ENCODE peak calls at places on chromosomes 13 and 19, in eight cellular contexts. One of them, this sample, is unnamed.

GRCh38 chr13:41916173-41916954 is 44.5 kb downstream of the VWA8 start:
- DNase-seq in H1: no peak
- DNase-seq in colonic mucosa: no peak
- DNase-seq in endodermal cell: no peak
- DNase-seq in mammary epithelial cell: peak; percentile 82
- DNase-seq in neural progenitor cell: no peak
- DNase-seq in PC-3: peak; percentile 59
- DNase-seq in fibroblast of lung: peak; percentile 91
- DNase-seq in this sample: peak; percentile 86

GRCh38 chr13:60066206-60066605 is 97.5 kb downstream of the DIAPH3 start:
- DNase-seq in neural progenitor cell: no peak
- DNase-seq in colonic mucosa: no peak
- DNase-seq in PC-3: no peak
- DNase-seq in fibroblast of lung: no peak
- DNase-seq in mammary epithelial cell: no peak
- DNase-seq in endodermal cell: no peak
- DNase-seq in H1: no peak
- DNase-seq in this sample: no peak

GRCh38 chr13:97372929-97373328 is 61.0 kb upstream of the RAP2A start:
- DNase-seq in endodermal cell: no peak
- DNase-seq in neural progenitor cell: no peak
- DNase-seq in fibroblast of lung: no peak
- DNase-seq in PC-3: no peak
- DNase-seq in H1: no peak
- DNase-seq in colonic mucosa: no peak
- DNase-seq in mammary epithelial cell: no peak
- DNase-seq in this sample: no peak

GRCh38 chr13:44079413-44080205 is 199.9 kb downstream of the LACC1 start:
- DNase-seq in PC-3: no peak
- DNase-seq in mammary epithelial cell: no peak
- DNase-seq in neural progenitor cell: peak; percentile 20
- DNase-seq in H1: no peak
- DNase-seq in fibroblast of lung: no peak
- DNase-seq in endodermal cell: peak; percentile 53
- DNase-seq in colonic mucosa: no peak
- DNase-seq in this sample: no peak

GRCh38 chr19:6577410-6578125 is 13.4 kb downstream of the CD70 start:
- DNase-seq in neural progenitor cell: no peak
- DNase-seq in H1: no peak
- DNase-seq in fibroblast of lung: no peak
- DNase-seq in PC-3: no peak
- DNase-seq in colonic mucosa: peak; percentile 52
- DNase-seq in mammary epithelial cell: peak; percentile 82
- DNase-seq in endodermal cell: no peak
- DNase-seq in this sample: peak; percentile 12

GRCh38 chr19:8401981-8402411 is 11.1 kb upstream of the MARCHF2 start:
- DNase-seq in H1: no peak
- DNase-seq in colonic mucosa: no peak
- DNase-seq in endodermal cell: no peak
- DNase-seq in PC-3: no peak
- DNase-seq in neural progenitor cell: no peak
- DNase-seq in fibroblast of lung: no peak
- DNase-seq in mammary epithelial cell: no peak
- DNase-seq in this sample: no peak

GRCh38 chr13:73201601-73202000 is 142.8 kb downstream of the KLF5 start:
- DNase-seq in mammary epithelial cell: peak; percentile 60
- DNase-seq in H1: no peak
- DNase-seq in PC-3: no peak
- DNase-seq in colonic mucosa: no peak
- DNase-seq in neural progenitor cell: no peak
- DNase-seq in endodermal cell: no peak
- DNase-seq in fibroblast of lung: no peak
- DNase-seq in this sample: no peak

GRCh38 chr19:43622956-43623355 is 3.5 kb upstream of the ZNF428 start:
- DNase-seq in colonic mucosa: no peak
- DNase-seq in mammary epithelial cell: no peak
- DNase-seq in PC-3: no peak
- DNase-seq in neural progenitor cell: no peak
- DNase-seq in fibroblast of lung: no peak
- DNase-seq in endodermal cell: no peak
- DNase-seq in H1: no peak
- DNase-seq in this sample: no peak

GRCh38 chr13:101289764-101290163 is 126.5 kb downstream of the NALCN start:
- DNase-seq in neural progenitor cell: peak; percentile 87
- DNase-seq in H1: peak; percentile 2
- DNase-seq in colonic mucosa: no peak
- DNase-seq in mammary epithelial cell: peak; percentile 26
- DNase-seq in endodermal cell: peak; percentile 80
- DNase-seq in fibroblast of lung: peak; percentile 80
- DNase-seq in PC-3: no peak
- DNase-seq in this sample: peak; percentile 16

GRCh38 chr19:42076375-42076944 is 494 bp downstream of the ZNF574 start:
- DNase-seq in H1: no peak
- DNase-seq in colonic mucosa: peak; percentile 51
- DNase-seq in PC-3: peak; percentile 4
- DNase-seq in mammary epithelial cell: no peak
- DNase-seq in neural progenitor cell: no peak
- DNase-seq in fibroblast of lung: no peak
- DNase-seq in endodermal cell: no peak
- DNase-seq in this sample: no peak

GRCh38 chr19:45919678-45920077 is 5.1 kb upstream of the NANOS2 start:
- DNase-seq in neural progenitor cell: no peak
- DNase-seq in mammary epithelial cell: peak; percentile 79
- DNase-seq in colonic mucosa: no peak
- DNase-seq in fibroblast of lung: no peak
- DNase-seq in PC-3: no peak
- DNase-seq in H1: no peak
- DNase-seq in endodermal cell: no peak
- DNase-seq in this sample: no peak

GRCh38 chr13:111184685-111185401 is 69.7 kb downstream of the ARHGEF7 start:
- DNase-seq in H1: no peak
- DNase-seq in endodermal cell: no peak
- DNase-seq in neural progenitor cell: no peak
- DNase-seq in colonic mucosa: no peak
- DNase-seq in fibroblast of lung: no peak
- DNase-seq in PC-3: no peak
- DNase-seq in mammary epithelial cell: no peak
- DNase-seq in this sample: no peak

GRCh38 chr13:29887030-29887557 is 36.7 kb upstream of the UBL3 start:
- DNase-seq in mammary epithelial cell: no peak
- DNase-seq in PC-3: no peak
- DNase-seq in fibroblast of lung: no peak
- DNase-seq in colonic mucosa: no peak
- DNase-seq in neural progenitor cell: peak; percentile 24
- DNase-seq in H1: no peak
- DNase-seq in endodermal cell: no peak
- DNase-seq in this sample: no peak

GRCh38 chr19:8806661-8807060 is 25.4 kb downstream of the ZNF558 start:
- DNase-seq in PC-3: no peak
- DNase-seq in endodermal cell: no peak
- DNase-seq in neural progenitor cell: no peak
- DNase-seq in H1: no peak
- DNase-seq in fibroblast of lung: no peak
- DNase-seq in colonic mucosa: no peak
- DNase-seq in mammary epithelial cell: no peak
- DNase-seq in this sample: no peak

GRCh38 chr19:16078759-16079707 is 2.7 kb downstream of the TPM4 start:
- DNase-seq in fibroblast of lung: peak; percentile 98
- DNase-seq in endodermal cell: peak; percentile 60
- DNase-seq in mammary epithelial cell: peak; percentile 94
- DNase-seq in H1: no peak
- DNase-seq in neural progenitor cell: peak; percentile 36
- DNase-seq in colonic mucosa: peak; percentile 80
- DNase-seq in PC-3: peak; percentile 99
- DNase-seq in this sample: peak; percentile 98

GRCh38 chr19:35642312-35642711 is 767 bp downstream of the ETV2 start:
- DNase-seq in colonic mucosa: no peak
- DNase-seq in neural progenitor cell: peak; percentile 23
- DNase-seq in H1: no peak
- DNase-seq in fibroblast of lung: no peak
- DNase-seq in mammary epithelial cell: no peak
- DNase-seq in endodermal cell: peak; percentile 62
- DNase-seq in PC-3: no peak
- DNase-seq in this sample: no peak

GRCh38 chr13:48429886-48430285 is 17.0 kb upstream of the LPAR6 start:
- DNase-seq in neural progenitor cell: no peak
- DNase-seq in fibroblast of lung: no peak
- DNase-seq in PC-3: no peak
- DNase-seq in endodermal cell: no peak
- DNase-seq in H1: no peak
- DNase-seq in mammary epithelial cell: no peak
- DNase-seq in colonic mucosa: no peak
- DNase-seq in this sample: no peak

GRCh38 chr13:34031629-34032028 is 213.7 kb downstream of the RFC3 start:
- DNase-seq in fibroblast of lung: no peak
- DNase-seq in PC-3: no peak
- DNase-seq in H1: no peak
- DNase-seq in neural progenitor cell: no peak
- DNase-seq in colonic mucosa: no peak
- DNase-seq in mammary epithelial cell: no peak
- DNase-seq in endodermal cell: no peak
- DNase-seq in this sample: no peak

GRCh38 chr13:64413529-64413928 is 2816.6 kb downstream of the PCDH9 start:
- DNase-seq in neural progenitor cell: no peak
- DNase-seq in fibroblast of lung: no peak
- DNase-seq in endodermal cell: no peak
- DNase-seq in mammary epithelial cell: no peak
- DNase-seq in H1: no peak
- DNase-seq in PC-3: no peak
- DNase-seq in colonic mucosa: no peak
- DNase-seq in this sample: no peak

GRCh38 chr19:18507021-18507726 is 14.7 kb downstream of the ELL start:
- DNase-seq in colonic mucosa: peak; percentile 67
- DNase-seq in mammary epithelial cell: no peak
- DNase-seq in fibroblast of lung: peak; percentile 42
- DNase-seq in PC-3: no peak
- DNase-seq in endodermal cell: no peak
- DNase-seq in neural progenitor cell: no peak
- DNase-seq in H1: no peak
- DNase-seq in this sample: peak; percentile 27

GRCh38 chr19:18507727-18508440 is 14.0 kb downstream of the ELL start:
- DNase-seq in mammary epithelial cell: no peak
- DNase-seq in H1: no peak
- DNase-seq in neural progenitor cell: no peak
- DNase-seq in colonic mucosa: peak; percentile 50
- DNase-seq in PC-3: no peak
- DNase-seq in endodermal cell: no peak
- DNase-seq in fibroblast of lung: no peak
- DNase-seq in this sample: peak; percentile 31

GRCh38 chr19:18506545-18506944 is 15.3 kb downstream of the ELL start:
- DNase-seq in neural progenitor cell: no peak
- DNase-seq in endodermal cell: no peak
- DNase-seq in fibroblast of lung: no peak
- DNase-seq in mammary epithelial cell: no peak
- DNase-seq in PC-3: no peak
- DNase-seq in colonic mucosa: no peak
- DNase-seq in H1: no peak
- DNase-seq in this sample: no peak

GRCh38 chr19:18504886-18505610 is 16.8 kb downstream of the ELL start:
- DNase-seq in neural progenitor cell: no peak
- DNase-seq in fibroblast of lung: no peak
- DNase-seq in PC-3: peak; percentile 55
- DNase-seq in colonic mucosa: peak; percentile 59
- DNase-seq in endodermal cell: no peak
- DNase-seq in H1: no peak
- DNase-seq in mammary epithelial cell: peak; percentile 57
- DNase-seq in this sample: no peak

DNA sequence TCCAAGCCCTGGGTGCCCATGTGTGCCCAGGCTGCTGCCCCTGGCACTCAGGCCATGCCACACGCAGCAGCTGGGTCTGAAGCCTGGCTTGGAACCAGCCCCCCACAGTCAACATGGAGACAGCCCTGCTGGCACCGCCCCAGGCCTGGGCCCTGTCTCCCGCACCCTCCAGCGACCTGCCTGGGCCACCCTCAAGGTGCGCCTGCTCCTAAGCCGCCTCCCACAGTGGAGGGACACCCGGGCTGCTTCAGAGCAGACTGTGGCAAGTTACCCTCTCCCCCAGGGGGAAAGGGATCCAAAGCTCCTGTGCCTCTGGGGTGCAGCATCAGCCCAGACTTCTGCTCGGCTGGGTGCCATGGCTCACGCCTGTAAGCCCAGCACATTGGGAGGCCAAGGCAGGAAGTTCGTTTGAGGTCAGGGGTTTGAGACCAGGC is 15.8 kb downstream of the ELL start:
- DNase-seq in PC-3: no peak
- DNase-seq in colonic mucosa: no peak
- DNase-seq in fibroblast of lung: no peak
- DNase-seq in mammary epithelial cell: no peak
- DNase-seq in endodermal cell: no peak
- DNase-seq in H1: no peak
- DNase-seq in neural progenitor cell: no peak
- DNase-seq in this sample: no peak
- H3K4me1 ChIP-seq in PC-3: peaks cover 16% of the 10 kb centered on the region
- H3K4me1 ChIP-seq in colonic mucosa: peaks cover 61% of the 10 kb centered on the region
- H3K4me1 ChIP-seq in fibroblast of lung: peaks cover 22% of the 10 kb centered on the region
- H3K4me1 ChIP-seq in mammary epithelial cell: peaks cover 35% of the 10 kb centered on the region
- H3K4me1 ChIP-seq in endodermal cell: peaks cover 23% of the 10 kb centered on the region
- H3K4me1 ChIP-seq in H1: no peaks in the 10 kb centered on the region
- H3K4me1 ChIP-seq in neural progenitor cell: no peaks in the 10 kb centered on the region
- H3K4me1 ChIP-seq in this sample: peaks cover 14% of the 10 kb centered on the region

GRCh38 chr19:47047272-47047930 is 1.0 kb downstream of the TMEM160 start:
- DNase-seq in H1: no peak
- DNase-seq in neural progenitor cell: no peak
- DNase-seq in mammary epithelial cell: no peak
- DNase-seq in fibroblast of lung: no peak
- DNase-seq in colonic mucosa: no peak
- DNase-seq in endodermal cell: no peak
- DNase-seq in PC-3: no peak
- DNase-seq in this sample: no peak
- H3K9ac ChIP-seq in H1: peak overlapping the region; percentile 45
- H3K9ac ChIP-seq in neural progenitor cell: no peak overlapping the region
- H3K9ac ChIP-seq in mammary epithelial cell: no peak overlapping the region
- H3K9ac ChIP-seq in fibroblast of lung: no peak overlapping the region
- H3K9ac ChIP-seq in colonic mucosa: peak overlapping the region; percentile 68
- H3K9ac ChIP-seq in endodermal cell: peak overlapping the region; percentile 47
- H3K9ac ChIP-seq in PC-3: no peak overlapping the region
- H3K9ac ChIP-seq in this sample: no peak overlapping the region

GRCh38 chr19:601790-602189 is 12.1 kb downstream of the HCN2 start:
- DNase-seq in PC-3: no peak
- DNase-seq in endodermal cell: no peak
- DNase-seq in colonic mucosa: no peak
- DNase-seq in fibroblast of lung: no peak
- DNase-seq in neural progenitor cell: no peak
- DNase-seq in mammary epithelial cell: no peak
- DNase-seq in H1: no peak
- DNase-seq in this sample: no peak
- H3K27ac ChIP-seq in PC-3: no peak overlapping the region
- H3K27ac ChIP-seq in endodermal cell: no peak overlapping the region
- H3K27ac ChIP-seq in colonic mucosa: no peak overlapping the region
- H3K27ac ChIP-seq in fibroblast of lung: no peak overlapping the region
- H3K27ac ChIP-seq in neural progenitor cell: no peak overlapping the region
- H3K27ac ChIP-seq in mammary epithelial cell: no peak overlapping the region
- H3K27ac ChIP-seq in H1: no peak overlapping the region
- H3K27ac ChIP-seq in this sample: no peak overlapping the region

DNA sequence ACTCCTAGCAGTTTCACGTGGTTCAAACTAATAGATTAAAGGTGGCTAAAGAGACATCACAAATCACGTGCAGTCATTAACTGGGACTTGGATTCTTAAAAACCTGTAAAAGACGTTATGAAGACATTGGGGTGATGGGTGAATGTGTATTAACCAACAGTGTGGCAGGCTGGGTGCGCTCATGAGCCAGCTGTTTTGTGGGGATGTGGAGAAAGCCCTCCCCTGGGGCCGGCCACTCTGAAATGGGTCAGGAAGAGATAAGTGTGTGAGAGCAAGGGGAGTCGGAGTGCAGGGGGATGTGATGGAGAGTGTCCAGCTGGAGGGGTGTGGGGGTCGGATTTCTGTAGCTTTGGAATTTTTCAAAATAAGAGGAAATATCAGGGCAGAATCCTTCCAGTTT is 10.4 kb downstream of the UPF1 start:
- DNase-seq in neural progenitor cell: no peak
- DNase-seq in colonic mucosa: no peak
- DNase-seq in mammary epithelial cell: no peak
- DNase-seq in fibroblast of lung: no peak
- DNase-seq in H1: no peak
- DNase-seq in endodermal cell: no peak
- DNase-seq in PC-3: no peak
- DNase-seq in this sample: no peak
- H3K4me1 ChIP-seq in neural progenitor cell: peaks cover 16% of the 10 kb centered on the region
- H3K4me1 ChIP-seq in colonic mucosa: peaks cover 13% of the 10 kb centered on the region
- H3K4me1 ChIP-seq in mammary epithelial cell: peaks cover 15% of the 10 kb centered on the region
- H3K4me1 ChIP-seq in fibroblast of lung: peaks cover 16% of the 10 kb centered on the region
- H3K4me1 ChIP-seq in H1: peaks cover 11% of the 10 kb centered on the region
- H3K4me1 ChIP-seq in endodermal cell: peaks cover 3% of the 10 kb centered on the region
- H3K4me1 ChIP-seq in PC-3: no peaks in the 10 kb centered on the region
- H3K4me1 ChIP-seq in this sample: peaks cover 15% of the 10 kb centered on the region